ENCODE peak calls at places on chromosomes 11 and 22, in four cellular contexts. K is lower lobe of right lung; Q is CD8-positive, alpha-beta memory T cell; Y is IMR-90. J is an unnamed sample.

GRCh38 chr11:77479746-77480352 is 6.0 kb upstream of the PAK1 start:
- DNase-seq in Y (no peak), K (no peak), Q (no peak), J (no peak)

GRCh38 chr22:41263704-41264103 is 22.3 kb downstream of the RANGAP1 start:
- DNase-seq in K (no peak), Y (peak; percentile 28), Q (no peak), J (no peak)

GRCh38 chr22:22906907-22907550 is 19.4 kb downstream of the IGLL5 start:
- DNase-seq in Q (no peak), Y (no peak), K (no peak), J (no peak)

GRCh38 chr22:37905534-37906363 is at the start of gene MICALL1:
- DNase-seq in Q (peak; percentile 67), K (peak; percentile 84), Y (peak; percentile 67), J (peak; percentile 43)

GRCh38 chr11:121300313-121300971 is 7.9 kb downstream of the SC5D start:
- DNase-seq in K (peak; percentile 51), Y (no peak), Q (no peak), J (peak; percentile 29)

GRCh38 chr11:65429724-65430405 is 7.3 kb downstream of the NEAT1 start:
- DNase-seq in K (peak; percentile 79), Q (no peak), Y (peak; percentile 80), J (no peak)

GRCh38 chr11:58179648-58180047 is 9.2 kb upstream of the OR9Q2 start:
- DNase-seq in Y (no peak), Q (no peak), K (peak; percentile 42), J (no peak)

GRCh38 chr22:37594237-37594636 is 14.3 kb upstream of the LGALS2 start:
- DNase-seq in K (no peak), Y (no peak), Q (no peak), J (no peak)

GRCh38 chr22:29519996-29520395 is 33.6 kb downstream of the THOC5 start:
- DNase-seq in Y (no peak), K (no peak), Q (no peak), J (no peak)

GRCh38 chr22:37487129-37487528 is 945 bp upstream of the MFNG start:
- DNase-seq in Y (no peak), Q (no peak), K (no peak), J (no peak)

GRCh38 chr11:104365676-104366075 is 201.7 kb upstream of the PDGFD start:
- DNase-seq in Y (no peak), K (no peak), Q (no peak), J (no peak)

GRCh38 chr22:37049224-37049623 is 2.3 kb upstream of the KCTD17 start:
- DNase-seq in Q (no peak), K (no peak), Y (no peak), J (no peak)

GRCh38 chr11:9315078-9315688 is 790 bp upstream of the TMEM41B start:
- DNase-seq in Q (no peak), Y (peak; percentile 4), K (peak; percentile 55), J (no peak)

GRCh38 chr11:39668640-39669039 is 1790.8 kb downstream of the LRRC4C start:
- DNase-seq in K (no peak), Y (no peak), Q (no peak), J (no peak)

GRCh38 chr11:66728760-66729385 is at the start of gene SPTBN2:
- DNase-seq in Q (no peak), Y (no peak), K (no peak), J (no peak)

GRCh38 chr22:49303061-49303735 is 524.5 kb downstream of the BRD1 start:
- DNase-seq in K (no peak), Y (no peak), Q (no peak), J (no peak)

GRCh38 chr11:10349806-10350205 is 44.9 kb downstream of the ADM start:
- DNase-seq in K (no peak), Y (no peak), Q (no peak), J (no peak)

GRCh38 chr11:67373916-67374570 is 645 bp upstream of the CLCF1 start:
- DNase-seq in Q (peak; percentile 39), Y (peak; percentile 96), K (peak; percentile 89), J (peak; percentile 95)

GRCh38 chr11:79414644-79415317 is 26.0 kb downstream of the TENM4 start:
- DNase-seq in Y (peak; percentile 81), Q (no peak), K (no peak), J (peak; percentile 47)

GRCh38 chr11:121930004-121930965 is 185.7 kb downstream of the BLID start:
- DNase-seq in Y (peak; percentile 13), K (peak; percentile 55), Q (no peak), J (no peak)

GRCh38 chr11:34721646-34722045 is 100.8 kb downstream of the EHF start:
- DNase-seq in Y (peak; percentile 27), Q (no peak), K (no peak), J (no peak)

GRCh38 chr11:14789879-14790484 is 102.0 kb downstream of the CYP2R1 start:
- DNase-seq in Y (peak; percentile 28), Q (peak; percentile 4), K (no peak), J (no peak)

GRCh38 chr11:128859563-128860441 is 7.3 kb downstream of the KCNJ1 start:
- DNase-seq in Y (peak; percentile 47), Q (peak; percentile 55), K (peak; percentile 86), J (no peak)

GRCh38 chr22:49136816-49137180 is 690.9 kb downstream of the BRD1 start:
- DNase-seq in K (no peak), Y (no peak), Q (no peak), J (no peak)

GRCh38 chr11:47408598-47409439 is 429 bp downstream of the SLC39A13 start:
- DNase-seq in Y (peak; percentile 87), Q (no peak), K (no peak), J (peak; percentile 46)

GRCh38 chr11:12707500-12707880 is 33.3 kb downstream of the TEAD1 start:
- DNase-seq in K (no peak), Q (no peak), Y (no peak), J (no peak)

GRCh38 chr22:22866381-22867111 is 21.1 kb upstream of the IGLL5 start:
- DNase-seq in Q (no peak), K (no peak), Y (no peak), J (no peak)

GRCh38 chr11:30314625-30315024 is 8.3 kb upstream of the ARL14EP start:
- DNase-seq in K (no peak), Y (peak; percentile 34), Q (no peak), J (peak; percentile 7)

GRCh38 chr11:129930743-129931142 is 35.4 kb upstream of the NFRKB start:
- DNase-seq in Y (no peak), Q (no peak), K (peak; percentile 57), J (no peak)
- H3K4me3 ChIP-seq in Y (no peak overlapping the region), Q (no peak overlapping the region), K (no peak overlapping the region), J (no peak overlapping the region)

GRCh38 chr11:63573881-63574855 is 11.0 kb upstream of the PLAAT2 start:
- DNase-seq in K (no peak), Y (peak; percentile 85), Q (peak; percentile 23), J (peak; percentile 46)
- H3K4me3 ChIP-seq in K (peak overlapping the region; percentile 37), Y (peak overlapping the region; percentile 21), Q (peak overlapping the region; percentile 40), J (peak overlapping the region; percentile 27)

DNA sequence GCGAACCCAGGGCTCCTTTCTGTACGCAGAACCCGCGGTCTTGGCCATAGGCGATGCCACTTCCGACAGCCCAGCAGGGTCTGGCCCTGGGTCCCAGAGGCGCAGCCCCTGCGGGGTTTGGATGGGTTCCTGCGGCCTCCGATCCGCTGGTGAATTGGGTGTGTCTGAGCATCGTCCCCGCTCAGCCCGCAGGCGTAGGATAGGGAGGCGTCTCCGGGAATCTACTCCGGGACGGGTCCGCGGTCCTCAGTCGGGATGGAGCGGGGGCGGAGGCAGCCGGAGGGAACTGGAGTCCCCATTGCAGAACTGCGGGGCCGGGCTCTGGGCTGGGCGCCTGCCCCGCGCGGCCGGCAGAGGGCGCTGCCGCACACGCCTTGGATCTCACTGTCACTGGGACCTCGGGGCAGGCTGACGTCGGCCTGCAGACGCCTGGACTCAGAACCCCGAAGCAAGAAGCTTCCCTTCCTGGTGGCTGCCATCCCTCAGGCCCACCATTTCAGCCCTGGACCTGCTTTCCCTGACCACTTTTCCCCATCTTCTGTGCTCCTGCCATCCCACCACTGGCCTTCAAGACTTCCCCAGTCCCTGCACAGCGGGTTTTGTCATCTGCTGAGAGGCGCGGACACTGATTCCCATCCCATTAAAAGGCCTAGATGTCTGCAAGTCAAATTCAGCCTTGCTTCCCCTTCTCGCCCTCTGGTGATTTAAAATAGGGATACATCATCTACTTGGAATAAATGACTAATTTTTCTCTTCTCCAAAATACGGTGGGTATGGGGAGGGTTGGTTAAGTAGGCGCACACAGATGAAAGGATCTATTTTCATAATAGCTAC is 38.3 kb upstream of the CREB3L1 start:
- DNase-seq in K (peak; percentile 89), Y (peak; percentile 84), Q (peak; percentile 74), J (no peak)
- H3K4me3 ChIP-seq in K (peak overlapping the region; percentile 62), Y (peak overlapping the region; percentile 41), Q (peak overlapping the region; percentile 57), J (peak overlapping the region; percentile 45)

DNA sequence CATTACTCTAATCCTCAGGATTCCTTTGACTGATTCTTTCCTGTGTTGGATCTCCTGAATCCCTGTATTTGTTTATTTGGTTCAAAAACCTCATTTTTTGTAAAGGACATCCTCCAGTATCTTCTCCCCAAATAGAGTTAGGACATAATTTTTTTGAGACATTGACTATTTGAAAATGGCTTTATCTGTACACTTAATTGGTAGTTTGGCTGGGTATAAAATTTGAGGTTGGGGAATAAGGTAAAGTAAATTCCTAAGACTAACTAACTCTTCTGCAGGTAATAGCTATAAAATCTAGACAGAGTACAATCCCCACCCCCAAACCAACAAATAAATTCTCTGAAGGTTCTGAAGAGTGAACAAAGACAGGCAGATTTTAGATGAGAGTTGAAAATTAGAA is 114.4 kb downstream of the CTTN start:
- DNase-seq in Y (no peak), Q (no peak), K (no peak), J (no peak)
- H3K4me3 ChIP-seq in Y (no peak overlapping the region), Q (no peak overlapping the region), K (no peak overlapping the region), J (no peak overlapping the region)